ENCODE peak calls at places on chromosomes 13 and 19, in five cellular contexts. One of them, this sample, is unnamed.

GRCh38 chr13:106156468-106156867 is 379.0 kb downstream of the EFNB2 start:
- DNase-seq in thoracic aorta: no peak
- DNase-seq in CD8-positive, alpha-beta T cell: no peak
- DNase-seq in body of pancreas: no peak
- DNase-seq in D721Med: no peak
- DNase-seq in this sample: peak

GRCh38 chr19:41843371-41843770 is 1.1 kb downstream of the LYPD4 start:
- DNase-seq in thoracic aorta: no peak
- DNase-seq in CD8-positive, alpha-beta T cell: no peak
- DNase-seq in body of pancreas: no peak
- DNase-seq in D721Med: no peak
- DNase-seq in this sample: no peak

GRCh38 chr13:96025283-96025682 is 27.9 kb downstream of the UGGT2 start:
- DNase-seq in thoracic aorta: no peak
- DNase-seq in CD8-positive, alpha-beta T cell: no peak
- DNase-seq in body of pancreas: no peak
- DNase-seq in D721Med: no peak
- DNase-seq in this sample: no peak

GRCh38 chr13:91304740-91305139 is 42.7 kb upstream of the MIR17HG start:
- DNase-seq in thoracic aorta: no peak
- DNase-seq in CD8-positive, alpha-beta T cell: no peak
- DNase-seq in body of pancreas: no peak
- DNase-seq in D721Med: no peak
- DNase-seq in this sample: no peak

GRCh38 chr13:27139565-27139964 is 32.0 kb downstream of the USP12 start:
- DNase-seq in thoracic aorta: no peak
- DNase-seq in CD8-positive, alpha-beta T cell: no peak
- DNase-seq in body of pancreas: no peak
- DNase-seq in D721Med: no peak
- DNase-seq in this sample: peak

GRCh38 chr19:32022946-32023832 is 322.2 kb upstream of the ZNF507 start:
- DNase-seq in thoracic aorta: no peak
- DNase-seq in CD8-positive, alpha-beta T cell: no peak
- DNase-seq in body of pancreas: no peak
- DNase-seq in D721Med: no peak
- DNase-seq in this sample: no peak

GRCh38 chr19:6516659-6517291 is 14.1 kb upstream of the TNFSF9 start:
- DNase-seq in thoracic aorta: peak
- DNase-seq in CD8-positive, alpha-beta T cell: peak
- DNase-seq in body of pancreas: peak
- DNase-seq in D721Med: peak
- DNase-seq in this sample: peak

GRCh38 chr19:44255705-44256411 is 3.8 kb upstream of the ZNF233 start:
- DNase-seq in thoracic aorta: no peak
- DNase-seq in CD8-positive, alpha-beta T cell: no peak
- DNase-seq in body of pancreas: no peak
- DNase-seq in D721Med: no peak
- DNase-seq in this sample: no peak

GRCh38 chr19:49129238-49129583 is 9.9 kb downstream of the PPFIA3 start:
- DNase-seq in thoracic aorta: no peak
- DNase-seq in CD8-positive, alpha-beta T cell: no peak
- DNase-seq in body of pancreas: no peak
- DNase-seq in D721Med: no peak
- DNase-seq in this sample: no peak

GRCh38 chr13:111286162-111286561 is 34.3 kb upstream of the TEX29 start:
- DNase-seq in thoracic aorta: no peak
- DNase-seq in CD8-positive, alpha-beta T cell: no peak
- DNase-seq in body of pancreas: no peak
- DNase-seq in D721Med: no peak
- DNase-seq in this sample: no peak

GRCh38 chr19:46660008-46660517 is 919 bp downstream of the DACT3 start:
- DNase-seq in thoracic aorta: no peak
- DNase-seq in CD8-positive, alpha-beta T cell: no peak
- DNase-seq in body of pancreas: no peak
- DNase-seq in D721Med: no peak
- DNase-seq in this sample: no peak

GRCh38 chr19:29548483-29549085 is 22.8 kb downstream of the VSTM2B start:
- DNase-seq in thoracic aorta: no peak
- DNase-seq in CD8-positive, alpha-beta T cell: no peak
- DNase-seq in body of pancreas: no peak
- DNase-seq in D721Med: no peak
- DNase-seq in this sample: no peak

GRCh38 chr19:991174-991931 is 7.2 kb downstream of the WDR18 start:
- DNase-seq in thoracic aorta: no peak
- DNase-seq in CD8-positive, alpha-beta T cell: no peak
- DNase-seq in body of pancreas: no peak
- DNase-seq in D721Med: no peak
- DNase-seq in this sample: peak

GRCh38 chr19:2302319-2303208 is 5.4 kb downstream of the LINGO3 start:
- DNase-seq in thoracic aorta: no peak
- DNase-seq in CD8-positive, alpha-beta T cell: no peak
- DNase-seq in body of pancreas: peak
- DNase-seq in D721Med: no peak
- DNase-seq in this sample: no peak

GRCh38 chr19:49859838-49860715 is 7.3 kb downstream of the PNKP start:
- DNase-seq in thoracic aorta: no peak
- DNase-seq in CD8-positive, alpha-beta T cell: no peak
- DNase-seq in body of pancreas: no peak
- DNase-seq in D721Med: no peak
- DNase-seq in this sample: no peak

GRCh38 chr19:11736696-11737095 is 2.0 kb downstream of the ZNF823 start:
- DNase-seq in thoracic aorta: peak
- DNase-seq in CD8-positive, alpha-beta T cell: no peak
- DNase-seq in body of pancreas: peak
- DNase-seq in D721Med: no peak
- DNase-seq in this sample: peak

GRCh38 chr19:29927944-29928669 is 13.9 kb upstream of the URI1 start:
- DNase-seq in thoracic aorta: no peak
- DNase-seq in CD8-positive, alpha-beta T cell: no peak
- DNase-seq in body of pancreas: no peak
- DNase-seq in D721Med: no peak
- DNase-seq in this sample: no peak

GRCh38 chr13:108363651-108364050 is 94.1 kb downstream of the TNFSF13B start:
- DNase-seq in thoracic aorta: no peak
- DNase-seq in CD8-positive, alpha-beta T cell: no peak
- DNase-seq in body of pancreas: no peak
- DNase-seq in D721Med: no peak
- DNase-seq in this sample: no peak

GRCh38 chr19:40607311-40607871 is 6.2 kb downstream of the LTBP4 start:
- DNase-seq in thoracic aorta: no peak
- DNase-seq in CD8-positive, alpha-beta T cell: no peak
- DNase-seq in body of pancreas: no peak
- DNase-seq in D721Med: no peak
- DNase-seq in this sample: no peak

GRCh38 chr13:64801768-64802167 is 2428.4 kb downstream of the PCDH9 start:
- DNase-seq in thoracic aorta: no peak
- DNase-seq in CD8-positive, alpha-beta T cell: no peak
- DNase-seq in body of pancreas: no peak
- DNase-seq in D721Med: no peak
- DNase-seq in this sample: no peak

GRCh38 chr19:46863818-46864629 is 3.2 kb downstream of the ARHGAP35 start:
- DNase-seq in thoracic aorta: no peak
- DNase-seq in CD8-positive, alpha-beta T cell: no peak
- DNase-seq in body of pancreas: peak
- DNase-seq in D721Med: no peak
- DNase-seq in this sample: peak

GRCh38 chr13:23610187-23610576 is 40.0 kb downstream of the TNFRSF19 start:
- DNase-seq in thoracic aorta: no peak
- DNase-seq in CD8-positive, alpha-beta T cell: no peak
- DNase-seq in body of pancreas: no peak
- DNase-seq in D721Med: no peak
- DNase-seq in this sample: no peak

GRCh38 chr19:16060294-16060693 is 16.0 kb upstream of the TPM4 start:
- DNase-seq in thoracic aorta: no peak
- DNase-seq in CD8-positive, alpha-beta T cell: no peak
- DNase-seq in body of pancreas: no peak
- DNase-seq in D721Med: no peak
- DNase-seq in this sample: no peak

GRCh38 chr13:63198076-63198475 is 1782.4 kb upstream of the PCDH20 start:
- DNase-seq in thoracic aorta: no peak
- DNase-seq in CD8-positive, alpha-beta T cell: no peak
- DNase-seq in body of pancreas: peak
- DNase-seq in D721Med: no peak
- DNase-seq in this sample: no peak

GRCh38 chr13:23866420-23867026 is 22.7 kb downstream of the MIPEP start:
- DNase-seq in thoracic aorta: no peak
- DNase-seq in CD8-positive, alpha-beta T cell: no peak
- DNase-seq in body of pancreas: no peak
- DNase-seq in D721Med: no peak
- DNase-seq in this sample: no peak

GRCh38 chr13:84487681-84488080 is 605.4 kb upstream of the SLITRK1 start:
- DNase-seq in thoracic aorta: no peak
- DNase-seq in CD8-positive, alpha-beta T cell: no peak
- DNase-seq in body of pancreas: no peak
- DNase-seq in D721Med: no peak
- DNase-seq in this sample: no peak

GRCh38 chr19:50000038-50000890 is 24.9 kb downstream of the VRK3 start:
- DNase-seq in thoracic aorta: no peak
- DNase-seq in CD8-positive, alpha-beta T cell: no peak
- DNase-seq in body of pancreas: no peak
- DNase-seq in D721Med: no peak
- DNase-seq in this sample: no peak

GRCh38 chr19:39497850-39498261 is 891 bp upstream of the DLL3 start:
- DNase-seq in thoracic aorta: no peak
- DNase-seq in CD8-positive, alpha-beta T cell: no peak
- DNase-seq in body of pancreas: peak
- DNase-seq in D721Med: no peak
- DNase-seq in this sample: no peak

GRCh38 chr13:112803422-112803821 is 113.6 kb downstream of the ATP11A start:
- DNase-seq in thoracic aorta: no peak
- DNase-seq in CD8-positive, alpha-beta T cell: no peak
- DNase-seq in body of pancreas: no peak
- DNase-seq in D721Med: no peak
- DNase-seq in this sample: no peak

GRCh38 chr19:13707901-13708300 is 56.4 kb upstream of the MRI1 start:
- DNase-seq in thoracic aorta: no peak
- DNase-seq in CD8-positive, alpha-beta T cell: no peak
- DNase-seq in body of pancreas: no peak
- DNase-seq in D721Med: no peak
- DNase-seq in this sample: no peak

GRCh38 chr13:79483302-79483701 is 2.3 kb downstream of the NDFIP2 start:
- DNase-seq in thoracic aorta: no peak
- DNase-seq in CD8-positive, alpha-beta T cell: no peak
- DNase-seq in body of pancreas: no peak
- DNase-seq in D721Med: no peak
- DNase-seq in this sample: no peak

GRCh38 chr19:55882626-55883025 is 46.3 kb downstream of the NLRP4 start:
- DNase-seq in thoracic aorta: no peak
- DNase-seq in CD8-positive, alpha-beta T cell: no peak
- DNase-seq in body of pancreas: no peak
- DNase-seq in D721Med: no peak
- DNase-seq in this sample: no peak

GRCh38 chr13:50643055-50643454 is 200.4 kb downstream of the DLEU7 start:
- DNase-seq in thoracic aorta: no peak
- DNase-seq in CD8-positive, alpha-beta T cell: no peak
- DNase-seq in body of pancreas: no peak
- DNase-seq in D721Med: no peak
- DNase-seq in this sample: no peak

GRCh38 chr19:2668188-2668763 is 34.2 kb downstream of the GNG7 start:
- DNase-seq in thoracic aorta: no peak
- DNase-seq in CD8-positive, alpha-beta T cell: no peak
- DNase-seq in body of pancreas: no peak
- DNase-seq in D721Med: no peak
- DNase-seq in this sample: no peak

GRCh38 chr19:8487137-8487851 is 15.1 kb downstream of the PRAM1 start:
- DNase-seq in thoracic aorta: no peak
- DNase-seq in CD8-positive, alpha-beta T cell: peak
- DNase-seq in body of pancreas: no peak
- DNase-seq in D721Med: no peak
- DNase-seq in this sample: no peak

GRCh38 chr19:41327499-41328156 is 17.7 kb downstream of the CCDC97 start:
- DNase-seq in thoracic aorta: no peak
- DNase-seq in CD8-positive, alpha-beta T cell: peak
- DNase-seq in body of pancreas: peak
- DNase-seq in D721Med: no peak
- DNase-seq in this sample: peak

DNA sequence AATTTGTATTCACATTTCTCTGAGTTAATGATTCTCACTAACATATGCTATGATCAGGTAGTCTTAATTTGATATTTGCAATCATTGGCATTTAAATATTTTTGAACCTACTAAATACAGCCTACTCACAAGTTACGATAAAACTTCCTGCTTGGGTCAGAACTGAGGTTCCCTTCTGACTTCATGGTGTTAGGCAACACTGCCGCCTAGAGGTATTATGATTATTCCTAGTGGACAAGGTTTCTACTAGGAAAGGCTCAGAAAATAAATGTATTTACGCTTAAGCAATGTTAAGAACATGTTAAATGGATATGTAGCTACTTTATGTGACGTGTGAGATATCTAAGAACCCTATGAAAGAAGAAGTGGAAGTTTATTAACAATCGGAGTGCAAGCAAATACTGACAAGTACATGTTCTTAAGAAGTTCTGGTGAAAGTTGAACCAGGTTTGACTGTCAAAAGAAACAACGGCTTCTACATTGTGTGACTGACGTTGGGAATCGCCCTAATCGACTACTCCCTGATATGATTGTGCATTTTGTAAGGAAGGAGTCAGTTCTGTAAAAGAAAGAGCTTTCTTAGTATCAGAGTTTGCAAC is 1395.8 kb downstream of the SLITRK5 start:
- DNase-seq in thoracic aorta: no peak
- DNase-seq in CD8-positive, alpha-beta T cell: no peak
- DNase-seq in body of pancreas: peak
- DNase-seq in D721Med: no peak
- DNase-seq in this sample: peak
- TF ChIP-seq CTCF in thoracic aorta: peak
- TF ChIP-seq CTCF in CD8-positive, alpha-beta T cell: peak
- TF ChIP-seq CTCF in body of pancreas: peak
- TF ChIP-seq CTCF in D721Med: peak
- TF ChIP-seq CTCF in this sample: peak

GRCh38 chr13:71285700-71286099 is 581.3 kb downstream of the DACH1 start:
- DNase-seq in thoracic aorta: no peak
- DNase-seq in CD8-positive, alpha-beta T cell: no peak
- DNase-seq in body of pancreas: peak
- DNase-seq in D721Med: no peak
- DNase-seq in this sample: no peak
- TF ChIP-seq CTCF in thoracic aorta: no peak
- TF ChIP-seq CTCF in CD8-positive, alpha-beta T cell: no peak
- TF ChIP-seq CTCF in body of pancreas: no peak
- TF ChIP-seq CTCF in D721Med: peak
- TF ChIP-seq CTCF in this sample: no peak

DNA sequence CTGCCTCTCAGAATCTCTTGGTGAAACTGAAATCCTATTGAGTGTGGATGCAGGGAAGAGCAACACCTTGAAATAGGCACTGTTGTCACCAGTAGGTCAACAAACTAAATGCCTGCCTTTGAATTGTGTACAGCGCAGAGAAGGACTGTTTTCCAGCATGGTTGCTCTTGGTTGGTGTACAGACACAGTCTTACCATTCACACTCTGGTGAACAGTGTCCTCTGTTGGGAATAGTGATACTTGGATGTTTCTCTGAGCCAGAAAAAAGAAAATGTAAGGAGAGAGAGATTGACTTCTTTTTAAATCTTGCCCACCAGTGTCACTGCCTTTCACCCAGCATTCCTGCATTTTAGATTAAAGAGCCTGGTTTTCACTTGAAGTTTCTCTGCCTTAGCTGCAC is 179.7 kb downstream of the STK24 start:
- DNase-seq in thoracic aorta: no peak
- DNase-seq in CD8-positive, alpha-beta T cell: no peak
- DNase-seq in body of pancreas: no peak
- DNase-seq in D721Med: no peak
- DNase-seq in this sample: no peak
- TF ChIP-seq CTCF in thoracic aorta: no peak
- TF ChIP-seq CTCF in CD8-positive, alpha-beta T cell: no peak
- TF ChIP-seq CTCF in body of pancreas: no peak
- TF ChIP-seq CTCF in D721Med: peak
- TF ChIP-seq CTCF in this sample: no peak

GRCh38 chr19:37172368-37173366 is at the start of gene ZNF585A:
- DNase-seq in thoracic aorta: peak
- DNase-seq in CD8-positive, alpha-beta T cell: peak
- DNase-seq in body of pancreas: peak
- DNase-seq in D721Med: peak
- DNase-seq in this sample: peak
- TF ChIP-seq CTCF in thoracic aorta: no peak
- TF ChIP-seq CTCF in CD8-positive, alpha-beta T cell: no peak
- TF ChIP-seq CTCF in body of pancreas: no peak
- TF ChIP-seq CTCF in D721Med: no peak
- TF ChIP-seq CTCF in this sample: no peak

This sample was measured in RWPE1.